ENCODE peak calls at places on chromosome 3, in four cellular contexts. J is prostate gland; A is activated CD8-positive, alpha-beta memory T cell treated with anti-CD3 and anti-CD28 coated beads, Interleukin-2, amount 50 U/mL, for 48 hours; Z is astrocyte of the spinal cord. E is an unnamed sample.

GRCh38 chr3:15520185-15520584 is 1.3 kb downstream of the COLQ start:
- DNase-seq in J (no peak), A (no peak), Z (no peak), E (no peak)

GRCh38 chr3:62090066-62090465 is 283.3 kb downstream of the FEZF2 start:
- DNase-seq in J (no peak), A (no peak), Z (no peak), E (no peak)

GRCh38 chr3:41037651-41038334 is 161.5 kb upstream of the CTNNB1 start:
- DNase-seq in J (no peak), A (no peak), Z (no peak), E (no peak)

GRCh38 chr3:72549819-72550581 is 298.2 kb downstream of the SHQ1 start:
- DNase-seq in J (no peak), A (peak; percentile 54), Z (no peak), E (no peak)

GRCh38 chr3:120928991-120929390 is 21.0 kb downstream of the STXBP5L start:
- DNase-seq in J (no peak), A (no peak), Z (peak; percentile 12), E (no peak)

GRCh38 chr3:195107593-195107992 is 163.4 kb downstream of the XXYLT1 start:
- DNase-seq in J (no peak), A (no peak), Z (no peak), E (no peak)

GRCh38 chr3:177800565-177800964 is 603.3 kb upstream of the TBL1XR1 start:
- DNase-seq in J (no peak), A (no peak), Z (no peak), E (no peak)

GRCh38 chr3:169387751-169388696 is 275.5 kb downstream of the MECOM start:
- DNase-seq in J (no peak), A (no peak), Z (no peak), E (peak; percentile 93)

E was measured in dermis blood vessel endothelial cell.